ENCODE peak calls at places on chromosomes 11 and 22, in nine cellular contexts. W is hippocampal formation, U is germinal center, R is activated T-cell treated with anti-CD3 and anti-CD28 coated beads for 24 hours, Z is cardiac muscle cell, P is AG10803, J is GM23248, H is cardiac fibroblast, T is nephron progenitor cell. A is an unnamed sample.

GRCh38 chr11:66859686-66860448 is 3.0 kb downstream of the LRFN4 start:
- DNase-seq in U (no peak), W (no peak), P (no peak), H (no peak), T (no peak), R (no peak), Z (no peak), J (no peak), A (no peak)

GRCh38 chr22:29315286-29316195 is at the start of gene RASL10A:
- DNase-seq in R (no peak), Z (peak; percentile 58), J (peak; percentile 43), P (no peak), H (no peak), W (no peak), U (no peak), T (peak; percentile 57), A (no peak)

GRCh38 chr11:61971177-61972111 is 4.0 kb upstream of the FTH1 start:
- DNase-seq in T (peak; percentile 85), J (peak; percentile 99), Z (peak; percentile 90), P (peak; percentile 99), W (peak; percentile 90), R (peak; percentile 25), H (peak; percentile 100), U (no peak), A (peak; percentile 92)

GRCh38 chr11:57527056-57527631 is 3.4 kb downstream of the TIMM10 start:
- DNase-seq in P (peak; percentile 57), U (peak; percentile 49), T (peak; percentile 89), W (peak; percentile 67), J (peak; percentile 66), H (peak; percentile 73), R (peak; percentile 47), Z (peak; percentile 78), A (peak; percentile 65)

GRCh38 chr11:132161538-132161937 is 791.1 kb downstream of the NTM start:
- DNase-seq in U (no peak), P (no peak), Z (no peak), W (no peak), T (no peak), H (no peak), R (no peak), J (no peak), A (no peak)

GRCh38 chr11:100849009-100849913 is 162.2 kb downstream of the ARHGAP42 start:
- DNase-seq in R (no peak), H (peak; percentile 78), J (peak; percentile 87), T (no peak), Z (no peak), W (no peak), U (no peak), P (peak; percentile 96), A (no peak)

GRCh38 chr11:113014731-113015455 is 53.7 kb downstream of the NCAM1 start:
- DNase-seq in H (no peak), W (peak; percentile 27), T (peak; percentile 10), R (no peak), Z (peak; percentile 40), J (peak; percentile 4), P (peak; percentile 29), U (no peak), A (no peak)

GRCh38 chr11:67268684-67269268 is 2.5 kb downstream of the GRK2 start:
- DNase-seq in J (no peak), T (no peak), Z (no peak), P (no peak), W (no peak), R (no peak), U (no peak), H (no peak), A (no peak)

GRCh38 chr11:10639350-10639749 is 54.2 kb downstream of the IRAG1 start:
- DNase-seq in H (no peak), R (no peak), T (no peak), Z (no peak), J (peak; percentile 31), W (no peak), P (no peak), U (no peak), A (no peak)

GRCh38 chr11:120037111-120037510 is 100.8 kb downstream of the TRIM29 start:
- DNase-seq in H (no peak), R (no peak), Z (no peak), P (no peak), J (no peak), U (no peak), W (no peak), T (no peak), A (no peak)

GRCh38 chr11:133162228-133162627 is 370.1 kb downstream of the OPCML start:
- DNase-seq in U (no peak), W (no peak), P (no peak), R (no peak), H (no peak), T (no peak), J (no peak), Z (no peak), A (no peak)